ENCODE peak calls at places on chromosomes 13 and 19, in ten cellular contexts. One of them, this sample, is unnamed.

GRCh38 chr13:113589961-113590339 is 5.4 kb downstream of the TFDP1 start:
- DNase-seq in K562: no peak
- DNase-seq in esophagus muscularis mucosa: peak; percentile 81
- DNase-seq in left ventricle myocardium inferior: no peak
- DNase-seq in HFFc6: no peak
- DNase-seq in psoas muscle: peak; percentile 12
- DNase-seq in nephron progenitor cell: no peak
- DNase-seq in mucosa of descending colon: no peak
- DNase-seq in A549: no peak
- DNase-seq in thoracic aorta: no peak
- DNase-seq in this sample: no peak

GRCh38 chr19:45782162-45782623 is at the start of gene DMPK:
- DNase-seq in K562: peak; percentile 38
- DNase-seq in esophagus muscularis mucosa: no peak
- DNase-seq in left ventricle myocardium inferior: peak; percentile 76
- DNase-seq in HFFc6: no peak
- DNase-seq in psoas muscle: peak; percentile 78
- DNase-seq in nephron progenitor cell: no peak
- DNase-seq in mucosa of descending colon: no peak
- DNase-seq in A549: peak; percentile 45
- DNase-seq in thoracic aorta: no peak
- DNase-seq in this sample: no peak

GRCh38 chr13:112113851-112114250 is 46.9 kb downstream of the SOX1 start:
- DNase-seq in K562: no peak
- DNase-seq in esophagus muscularis mucosa: no peak
- DNase-seq in left ventricle myocardium inferior: no peak
- DNase-seq in HFFc6: no peak
- DNase-seq in psoas muscle: no peak
- DNase-seq in nephron progenitor cell: no peak
- DNase-seq in mucosa of descending colon: no peak
- DNase-seq in A549: no peak
- DNase-seq in thoracic aorta: no peak
- DNase-seq in this sample: no peak

GRCh38 chr13:32209670-32210069 is 105.5 kb downstream of the ZAR1L start:
- DNase-seq in K562: no peak
- DNase-seq in esophagus muscularis mucosa: peak; percentile 47
- DNase-seq in left ventricle myocardium inferior: no peak
- DNase-seq in HFFc6: peak; percentile 16
- DNase-seq in psoas muscle: no peak
- DNase-seq in nephron progenitor cell: no peak
- DNase-seq in mucosa of descending colon: no peak
- DNase-seq in A549: no peak
- DNase-seq in thoracic aorta: no peak
- DNase-seq in this sample: no peak

GRCh38 chr13:39051157-39051556 is 12.9 kb downstream of the NHLRC3 start:
- DNase-seq in K562: no peak
- DNase-seq in esophagus muscularis mucosa: no peak
- DNase-seq in left ventricle myocardium inferior: no peak
- DNase-seq in HFFc6: peak; percentile 43
- DNase-seq in psoas muscle: no peak
- DNase-seq in nephron progenitor cell: no peak
- DNase-seq in mucosa of descending colon: no peak
- DNase-seq in A549: no peak
- DNase-seq in thoracic aorta: no peak
- DNase-seq in this sample: no peak

GRCh38 chr19:10979950-10980349 is 19.1 kb downstream of the SMARCA4 start:
- DNase-seq in K562: no peak
- DNase-seq in esophagus muscularis mucosa: no peak
- DNase-seq in left ventricle myocardium inferior: no peak
- DNase-seq in HFFc6: no peak
- DNase-seq in psoas muscle: peak; percentile 63
- DNase-seq in nephron progenitor cell: no peak
- DNase-seq in mucosa of descending colon: no peak
- DNase-seq in A549: no peak
- DNase-seq in thoracic aorta: no peak
- DNase-seq in this sample: no peak

GRCh38 chr13:78325585-78325984 is 277.8 kb downstream of the POU4F1 start:
- DNase-seq in K562: no peak
- DNase-seq in esophagus muscularis mucosa: no peak
- DNase-seq in left ventricle myocardium inferior: no peak
- DNase-seq in HFFc6: no peak
- DNase-seq in psoas muscle: no peak
- DNase-seq in nephron progenitor cell: no peak
- DNase-seq in mucosa of descending colon: no peak
- DNase-seq in A549: no peak
- DNase-seq in thoracic aorta: no peak
- DNase-seq in this sample: no peak

GRCh38 chr13:51453959-51454703 is 1.3 kb upstream of the INTS6 start:
- DNase-seq in K562: peak; percentile 8
- DNase-seq in esophagus muscularis mucosa: no peak
- DNase-seq in left ventricle myocardium inferior: peak; percentile 24
- DNase-seq in HFFc6: no peak
- DNase-seq in psoas muscle: peak; percentile 56
- DNase-seq in nephron progenitor cell: peak; percentile 27
- DNase-seq in mucosa of descending colon: peak; percentile 52
- DNase-seq in A549: no peak
- DNase-seq in thoracic aorta: no peak
- DNase-seq in this sample: no peak

GRCh38 chr13:37417042-37417441 is 181.5 kb downstream of the POSTN start:
- DNase-seq in K562: no peak
- DNase-seq in esophagus muscularis mucosa: no peak
- DNase-seq in left ventricle myocardium inferior: no peak
- DNase-seq in HFFc6: no peak
- DNase-seq in psoas muscle: no peak
- DNase-seq in nephron progenitor cell: no peak
- DNase-seq in mucosa of descending colon: no peak
- DNase-seq in A549: no peak
- DNase-seq in thoracic aorta: no peak
- DNase-seq in this sample: no peak

GRCh38 chr19:12782174-12782423 is 6.7 kb upstream of the HOOK2 start:
- DNase-seq in K562: no peak
- DNase-seq in esophagus muscularis mucosa: no peak
- DNase-seq in left ventricle myocardium inferior: no peak
- DNase-seq in HFFc6: no peak
- DNase-seq in psoas muscle: no peak
- DNase-seq in nephron progenitor cell: no peak
- DNase-seq in mucosa of descending colon: no peak
- DNase-seq in A549: no peak
- DNase-seq in thoracic aorta: no peak
- DNase-seq in this sample: no peak

GRCh38 chr19:10503002-10503789 is at the start of gene KEAP1:
- DNase-seq in K562: peak; percentile 85
- DNase-seq in esophagus muscularis mucosa: no peak
- DNase-seq in left ventricle myocardium inferior: peak; percentile 45
- DNase-seq in HFFc6: no peak
- DNase-seq in psoas muscle: no peak
- DNase-seq in nephron progenitor cell: peak; percentile 55
- DNase-seq in mucosa of descending colon: peak; percentile 78
- DNase-seq in A549: peak; percentile 29
- DNase-seq in thoracic aorta: no peak
- DNase-seq in this sample: no peak

GRCh38 chr19:46366620-46367277 is 19.9 kb downstream of the PPP5C start:
- DNase-seq in K562: no peak
- DNase-seq in esophagus muscularis mucosa: no peak
- DNase-seq in left ventricle myocardium inferior: no peak
- DNase-seq in HFFc6: no peak
- DNase-seq in psoas muscle: no peak
- DNase-seq in nephron progenitor cell: no peak
- DNase-seq in mucosa of descending colon: no peak
- DNase-seq in A549: no peak
- DNase-seq in thoracic aorta: no peak
- DNase-seq in this sample: no peak

GRCh38 chr13:41791056-41791455 is 169.9 kb downstream of the VWA8 start:
- DNase-seq in K562: no peak
- DNase-seq in esophagus muscularis mucosa: no peak
- DNase-seq in left ventricle myocardium inferior: no peak
- DNase-seq in HFFc6: no peak
- DNase-seq in psoas muscle: no peak
- DNase-seq in nephron progenitor cell: no peak
- DNase-seq in mucosa of descending colon: no peak
- DNase-seq in A549: no peak
- DNase-seq in thoracic aorta: no peak
- DNase-seq in this sample: no peak

GRCh38 chr13:56909896-56910600 is 230.7 kb upstream of the PRR20A start:
- DNase-seq in K562: no peak
- DNase-seq in esophagus muscularis mucosa: no peak
- DNase-seq in left ventricle myocardium inferior: no peak
- DNase-seq in HFFc6: no peak
- DNase-seq in psoas muscle: no peak
- DNase-seq in nephron progenitor cell: no peak
- DNase-seq in mucosa of descending colon: no peak
- DNase-seq in A549: no peak
- DNase-seq in thoracic aorta: no peak
- DNase-seq in this sample: no peak

GRCh38 chr19:31256601-31256990 is 92.6 kb downstream of the TSHZ3 start:
- DNase-seq in K562: no peak
- DNase-seq in esophagus muscularis mucosa: peak; percentile 90
- DNase-seq in left ventricle myocardium inferior: no peak
- DNase-seq in HFFc6: no peak
- DNase-seq in psoas muscle: no peak
- DNase-seq in nephron progenitor cell: no peak
- DNase-seq in mucosa of descending colon: no peak
- DNase-seq in A549: no peak
- DNase-seq in thoracic aorta: no peak
- DNase-seq in this sample: no peak

GRCh38 chr13:43263047-43263446 is 239.7 kb downstream of the DNAJC15 start:
- DNase-seq in K562: no peak
- DNase-seq in esophagus muscularis mucosa: peak; percentile 50
- DNase-seq in left ventricle myocardium inferior: no peak
- DNase-seq in HFFc6: no peak
- DNase-seq in psoas muscle: no peak
- DNase-seq in nephron progenitor cell: no peak
- DNase-seq in mucosa of descending colon: no peak
- DNase-seq in A549: no peak
- DNase-seq in thoracic aorta: no peak
- DNase-seq in this sample: no peak

GRCh38 chr19:44677019-44677809 is 5.9 kb downstream of the CEACAM19 start:
- DNase-seq in K562: peak; percentile 72
- DNase-seq in esophagus muscularis mucosa: no peak
- DNase-seq in left ventricle myocardium inferior: no peak
- DNase-seq in HFFc6: peak; percentile 65
- DNase-seq in psoas muscle: no peak
- DNase-seq in nephron progenitor cell: no peak
- DNase-seq in mucosa of descending colon: no peak
- DNase-seq in A549: peak; percentile 89
- DNase-seq in thoracic aorta: no peak
- DNase-seq in this sample: no peak

DNA sequence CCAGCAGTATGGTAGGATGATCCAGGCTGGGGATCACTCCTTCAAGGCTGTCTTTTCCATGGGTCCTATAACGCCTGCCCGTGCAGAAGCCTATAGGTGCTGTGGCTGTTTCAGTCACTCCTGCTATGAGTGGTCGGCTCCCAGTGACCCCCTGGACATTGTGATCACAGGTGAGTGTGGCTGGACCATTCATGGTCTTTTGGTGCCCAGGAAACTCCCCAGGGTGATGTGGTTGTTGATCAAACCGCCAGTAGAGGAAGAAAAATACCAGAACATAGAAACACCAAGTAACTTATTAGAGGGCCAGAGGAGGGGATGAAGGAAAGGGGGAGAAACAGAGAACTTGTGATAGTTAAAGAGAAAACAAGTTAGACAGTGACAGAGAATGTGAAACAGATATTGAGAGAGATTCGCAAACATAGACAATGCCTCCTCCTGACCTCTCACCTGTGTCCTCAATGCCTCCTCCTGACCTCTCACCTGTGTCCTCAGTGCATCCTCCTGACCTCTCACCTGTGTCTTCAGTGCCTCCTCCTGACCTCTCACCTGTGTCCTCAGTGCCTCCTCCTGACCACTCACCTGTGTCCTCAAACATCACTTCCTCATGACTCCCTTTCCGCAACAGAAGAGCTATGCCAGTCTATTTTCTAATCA is 19.4 kb downstream of the LAIR2 start:
- DNase-seq in K562: no peak
- DNase-seq in esophagus muscularis mucosa: no peak
- DNase-seq in left ventricle myocardium inferior: no peak
- DNase-seq in HFFc6: no peak
- DNase-seq in psoas muscle: no peak
- DNase-seq in nephron progenitor cell: no peak
- DNase-seq in mucosa of descending colon: no peak
- DNase-seq in A549: no peak
- DNase-seq in thoracic aorta: no peak
- DNase-seq in this sample: no peak
- TF ChIP-seq CTCF in K562: no peak
- TF ChIP-seq CTCF in esophagus muscularis mucosa: no peak
- TF ChIP-seq CTCF in left ventricle myocardium inferior: no peak
- TF ChIP-seq CTCF in HFFc6: no peak
- TF ChIP-seq CTCF in psoas muscle: no peak
- TF ChIP-seq CTCF in nephron progenitor cell: no peak
- TF ChIP-seq CTCF in mucosa of descending colon: no peak
- TF ChIP-seq CTCF in A549: no peak
- TF ChIP-seq CTCF in thoracic aorta: no peak
- TF ChIP-seq CTCF in this sample: no peak

GRCh38 chr19:28731577-28731976 is 481.4 kb downstream of the UQCRFS1 start:
- DNase-seq in K562: no peak
- DNase-seq in esophagus muscularis mucosa: no peak
- DNase-seq in left ventricle myocardium inferior: no peak
- DNase-seq in HFFc6: no peak
- DNase-seq in psoas muscle: no peak
- DNase-seq in nephron progenitor cell: no peak
- DNase-seq in mucosa of descending colon: no peak
- DNase-seq in A549: no peak
- DNase-seq in thoracic aorta: no peak
- DNase-seq in this sample: no peak
- TF ChIP-seq CTCF in K562: no peak
- TF ChIP-seq CTCF in esophagus muscularis mucosa: no peak
- TF ChIP-seq CTCF in left ventricle myocardium inferior: no peak
- TF ChIP-seq CTCF in HFFc6: peak; percentile 32
- TF ChIP-seq CTCF in psoas muscle: no peak
- TF ChIP-seq CTCF in nephron progenitor cell: no peak
- TF ChIP-seq CTCF in mucosa of descending colon: no peak
- TF ChIP-seq CTCF in A549: no peak
- TF ChIP-seq CTCF in thoracic aorta: no peak
- TF ChIP-seq CTCF in this sample: no peak

DNA sequence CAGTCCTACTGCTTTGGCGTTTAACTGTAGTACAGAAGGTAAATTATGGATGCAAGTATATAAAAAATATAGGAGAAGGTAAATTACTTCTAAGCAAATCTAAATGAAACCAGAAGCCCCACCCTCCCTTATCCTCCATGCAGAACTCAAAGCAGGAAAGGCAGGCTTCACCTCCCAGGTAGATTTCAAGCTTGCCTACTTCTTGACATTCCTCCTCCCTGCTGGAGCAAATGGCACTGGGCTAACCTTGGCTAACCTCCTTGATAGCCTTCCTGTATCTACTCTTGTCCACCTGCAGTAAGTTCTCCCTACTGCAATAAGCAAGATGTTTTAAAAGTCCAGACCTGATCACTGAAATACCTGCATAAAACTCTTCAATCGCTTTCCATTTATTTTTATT is 396.0 kb downstream of the IRS2 start:
- DNase-seq in K562: no peak
- DNase-seq in esophagus muscularis mucosa: no peak
- DNase-seq in left ventricle myocardium inferior: no peak
- DNase-seq in HFFc6: no peak
- DNase-seq in psoas muscle: no peak
- DNase-seq in nephron progenitor cell: no peak
- DNase-seq in mucosa of descending colon: no peak
- DNase-seq in A549: no peak
- DNase-seq in thoracic aorta: no peak
- DNase-seq in this sample: no peak
- TF ChIP-seq CTCF in K562: no peak
- TF ChIP-seq CTCF in esophagus muscularis mucosa: no peak
- TF ChIP-seq CTCF in left ventricle myocardium inferior: no peak
- TF ChIP-seq CTCF in HFFc6: no peak
- TF ChIP-seq CTCF in psoas muscle: no peak
- TF ChIP-seq CTCF in nephron progenitor cell: no peak
- TF ChIP-seq CTCF in mucosa of descending colon: no peak
- TF ChIP-seq CTCF in A549: no peak
- TF ChIP-seq CTCF in thoracic aorta: no peak
- TF ChIP-seq CTCF in this sample: no peak

GRCh38 chr13:99617474-99618255 is 116.4 kb downstream of the TM9SF2 start:
- DNase-seq in K562: peak; percentile 26
- DNase-seq in esophagus muscularis mucosa: no peak
- DNase-seq in left ventricle myocardium inferior: no peak
- DNase-seq in HFFc6: peak; percentile 41
- DNase-seq in psoas muscle: no peak
- DNase-seq in nephron progenitor cell: peak; percentile 62
- DNase-seq in mucosa of descending colon: no peak
- DNase-seq in A549: peak; percentile 40
- DNase-seq in thoracic aorta: no peak
- DNase-seq in this sample: no peak
- TF ChIP-seq CTCF in K562: peak; percentile 76
- TF ChIP-seq CTCF in esophagus muscularis mucosa: peak; percentile 63
- TF ChIP-seq CTCF in left ventricle myocardium inferior: peak; percentile 65
- TF ChIP-seq CTCF in HFFc6: peak; percentile 85
- TF ChIP-seq CTCF in psoas muscle: peak; percentile 55
- TF ChIP-seq CTCF in nephron progenitor cell: peak; percentile 85
- TF ChIP-seq CTCF in mucosa of descending colon: no peak
- TF ChIP-seq CTCF in A549: peak; percentile 75
- TF ChIP-seq CTCF in thoracic aorta: peak; percentile 73
- TF ChIP-seq CTCF in this sample: peak; percentile 71

This sample was measured in D721Med.